ENCODE peak calls at places on chromosomes 12 and 14, in five cellular contexts. T is GM12878, I is H1, X is K562, N is HepG2. O is an unnamed sample.

GRCh38 chr12:125079943-125080645 is 14.9 kb downstream of the AACS start:
- DNase-seq in N (no peak), X (no peak), T (no peak), I (no peak), O (no peak)

GRCh38 chr14:49865431-49865859 is 12.9 kb upstream of the NEMF start:
- DNase-seq in T (no peak), N (peak; percentile 48), X (no peak), I (peak; percentile 87), O (peak; percentile 54)

GRCh38 chr14:90820958-90821357 is 4.7 kb upstream of the TTC7B start:
- DNase-seq in T (no peak), I (no peak), X (no peak), N (no peak), O (no peak)

GRCh38 chr12:93059288-93059687 is 130.2 kb upstream of the EEA1 start:
- DNase-seq in N (no peak), X (no peak), T (no peak), I (no peak), O (no peak)

GRCh38 chr14:100709252-100709955 is 17.3 kb upstream of the DLK1 start:
- DNase-seq in I (no peak), X (no peak), N (no peak), T (no peak), O (no peak)

GRCh38 chr12:94151577-94151976 is 3.2 kb downstream of the PLXNC1 start:
- DNase-seq in I (no peak), X (no peak), T (no peak), N (peak; percentile 81), O (no peak)

GRCh38 chr12:110179291-110179690 is 55.1 kb downstream of the IFT81 start:
- DNase-seq in T (no peak), I (no peak), X (no peak), N (no peak), O (no peak)

GRCh38 chr12:22856120-22856699 is 231.2 kb downstream of the ETNK1 start:
- DNase-seq in N (peak; percentile 20), T (no peak), I (no peak), X (peak; percentile 18), O (peak; percentile 37)

GRCh38 chr14:102902523-102903247 is 19.8 kb upstream of the AMN start:
- DNase-seq in T (no peak), I (no peak), X (no peak), N (no peak), O (peak; percentile 16)

GRCh38 chr12:118816296-118816695 is 165.0 kb upstream of the SRRM4 start:
- DNase-seq in N (no peak), I (no peak), T (no peak), X (no peak), O (no peak)

GRCh38 chr12:5556033-5556614 is 124.2 kb downstream of the NTF3 start:
- DNase-seq in T (no peak), I (peak; percentile 88), X (peak; percentile 50), N (no peak), O (peak; percentile 35)

GRCh38 chr12:22377731-22378496 is 43.4 kb upstream of the ST8SIA1 start:
- DNase-seq in T (no peak), I (no peak), N (no peak), X (no peak), O (no peak)

GRCh38 chr12:66087365-66087943 is 43.1 kb downstream of the LLPH start:
- DNase-seq in N (peak; percentile 57), X (peak; percentile 39), I (peak; percentile 71), T (no peak), O (peak; percentile 38)

GRCh38 chr14:32039401-32039800 is 37.7 kb upstream of the ARHGAP5 start:
- DNase-seq in X (no peak), I (no peak), T (no peak), N (no peak), O (no peak)

GRCh38 chr12:60335765-60336164 is 739.9 kb downstream of the SLC16A7 start:
- DNase-seq in X (no peak), N (no peak), T (no peak), I (no peak), O (no peak)

GRCh38 chr12:79414252-79414651 is 276.5 kb downstream of the PAWR start:
- DNase-seq in T (no peak), N (no peak), X (no peak), I (no peak), O (no peak)

GRCh38 chr12:1552978-1553471 is 41.4 kb downstream of the FBXL14 start:
- DNase-seq in N (no peak), I (no peak), T (no peak), X (no peak), O (no peak)

GRCh38 chr12:123794027-123794426 is 31.9 kb downstream of the DNAH10 start:
- DNase-seq in T (no peak), I (no peak), N (no peak), X (no peak), O (no peak)
- TF ChIP-seq GABPA in T (no peak), I (no peak), N (no peak), X (no peak), O (no peak)

DNA sequence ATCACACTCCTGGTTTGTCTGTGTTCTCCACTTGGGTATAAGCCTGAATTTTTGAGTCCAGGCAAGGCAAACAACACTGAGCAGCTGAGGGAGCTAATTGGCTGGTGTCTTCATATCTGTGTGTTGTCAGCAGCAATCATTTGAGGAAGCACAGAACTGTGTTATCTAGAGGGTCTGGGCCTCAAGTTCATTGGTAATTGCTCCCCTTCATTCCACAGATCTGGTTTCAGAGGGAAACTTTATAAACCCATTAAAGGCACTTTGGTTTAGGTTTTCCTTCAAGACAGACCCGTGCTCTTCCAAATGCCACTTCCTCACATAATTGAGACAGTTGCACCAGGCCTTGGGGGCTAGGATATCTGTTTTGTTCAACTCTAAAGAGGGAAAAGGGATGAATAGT is 5.6 kb downstream of the DACT1 start:
- DNase-seq in N (no peak), I (no peak), T (no peak), X (no peak), O (peak; percentile 47)
- TF ChIP-seq MAX in N (no peak), I (no peak), T (no peak), X (no peak), O (no peak)

DNA sequence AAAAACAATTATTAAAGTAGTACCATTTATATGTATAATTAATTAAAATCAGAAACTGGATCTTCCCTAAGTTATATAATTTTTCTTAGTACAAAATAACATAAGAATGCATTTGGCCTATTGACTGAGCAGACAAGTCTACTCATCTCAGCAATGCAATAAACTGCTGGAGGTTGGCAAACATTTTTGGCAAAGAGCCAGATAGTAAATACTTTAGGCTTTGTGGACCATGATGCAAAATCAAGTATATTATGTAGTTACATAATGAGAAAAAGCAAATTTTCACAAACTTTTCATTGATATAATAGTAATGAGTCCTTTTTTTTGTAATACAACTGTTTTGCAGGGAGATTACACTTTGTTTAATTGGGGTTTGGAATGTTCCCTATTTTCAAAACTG is 30.9 kb downstream of the ERGIC2 start:
- DNase-seq in N (peak; percentile 6), X (no peak), I (no peak), T (no peak), O (peak; percentile 1)
- TF ChIP-seq GABPA in N (no peak), X (no peak), I (no peak), T (no peak), O (no peak)

DNA sequence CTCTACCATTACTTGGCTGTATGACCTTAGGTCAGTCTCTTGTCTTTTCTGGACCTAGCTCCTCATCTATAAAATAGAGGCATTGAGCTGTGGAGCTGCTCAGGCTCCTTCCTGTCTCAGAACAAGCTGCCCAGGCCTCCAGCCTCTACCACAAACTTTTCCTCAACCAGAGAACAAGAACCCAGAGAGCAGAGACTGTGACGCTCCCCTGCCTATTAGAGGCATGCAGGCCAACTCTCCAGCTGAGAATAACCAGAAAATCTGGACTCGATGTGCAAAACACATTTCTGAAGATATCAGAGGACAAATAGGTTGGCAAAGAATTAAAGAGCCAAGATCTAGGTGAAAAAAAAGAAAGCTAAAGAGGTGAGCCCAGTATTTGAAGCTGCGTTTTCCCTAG is 17.8 kb upstream of the PNMA1 start:
- DNase-seq in T (no peak), I (no peak), X (no peak), N (no peak), O (no peak)
- TF ChIP-seq MAX in T (no peak), I (no peak), X (no peak), N (no peak), O (no peak)

GRCh38 chr14:35159742-35160409 is 37.5 kb downstream of the PRORP start:
- DNase-seq in N (peak; percentile 94), X (peak; percentile 16), I (no peak), T (no peak), O (no peak)
- TF ChIP-seq GABPA in N (no peak), X (no peak), I (no peak), T (no peak), O (no peak)

GRCh38 chr14:99346470-99347080 is 74.6 kb upstream of the BCL11B start:
- DNase-seq in X (no peak), N (peak; percentile 27), T (no peak), I (no peak), O (no peak)
- TF ChIP-seq MAX in X (no peak), N (no peak), T (no peak), I (no peak), O (no peak)

DNA sequence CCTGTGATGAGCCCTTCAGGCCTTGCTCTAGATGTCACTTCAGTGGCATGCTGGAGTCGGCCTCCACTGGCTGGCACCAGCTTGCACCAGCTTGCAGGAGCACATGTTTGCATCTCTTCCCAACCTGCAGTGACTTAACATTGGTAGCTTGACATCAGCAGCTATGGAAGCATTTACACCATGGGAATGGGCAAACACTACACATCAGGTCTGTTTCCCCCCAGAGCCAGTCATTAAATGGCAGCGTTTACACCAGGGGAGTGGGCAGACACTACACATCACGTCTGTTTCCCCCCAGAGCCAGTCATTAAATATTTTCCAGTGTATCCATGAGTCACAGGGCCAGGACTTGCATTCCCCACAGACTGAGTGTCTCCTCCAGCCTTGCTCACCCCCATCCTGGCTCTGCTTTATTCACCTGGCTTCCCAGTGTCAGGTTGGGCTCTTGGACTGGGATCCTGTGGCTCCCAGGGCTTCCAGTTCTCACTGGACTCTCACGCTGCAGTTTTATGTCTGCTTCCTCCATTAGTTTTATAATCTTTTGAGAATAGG is 51.6 kb upstream of the VRK1 start:
- DNase-seq in T (no peak), I (no peak), X (no peak), N (no peak), O (no peak)
- TF ChIP-seq GABPA in T (no peak), I (no peak), X (no peak), N (no peak), O (no peak)